ENCODE peak calls at places on chromosomes 12 and 14, in eight cellular contexts. S is HCT116, I is GM12878, Y is HepG2, C is SK-N-SH, M is H1, D is K562, V is SK-N-MC. A is an unnamed sample.

GRCh38 chr14:78519863-78520262 is 349.7 kb downstream of the NRXN3 start:
- DNase-seq in S (no peak), I (no peak), Y (peak), C (no peak), M (peak), D (peak), V (peak), A (peak)

GRCh38 chr12:78331764-78332163 is 501.1 kb downstream of the NAV3 start:
- DNase-seq in S (no peak), I (no peak), Y (peak), C (no peak), M (no peak), D (no peak), V (no peak), A (no peak)

GRCh38 chr12:77686760-77687159 is 143.9 kb upstream of the NAV3 start:
- DNase-seq in S (no peak), I (no peak), Y (no peak), C (no peak), M (no peak), D (no peak), V (peak), A (peak)

GRCh38 chr12:89185181-89185580 is 167.1 kb downstream of the DUSP6 start:
- DNase-seq in S (no peak), I (no peak), Y (no peak), C (no peak), M (no peak), D (no peak), V (no peak), A (no peak)

GRCh38 chr12:54463034-54463433 is 10.4 kb downstream of the GTSF1 start:
- DNase-seq in S (no peak), I (no peak), Y (no peak), C (no peak), M (no peak), D (peak), V (no peak), A (no peak)

GRCh38 chr12:55729592-55730446 is 1.0 kb upstream of the CD63 start:
- DNase-seq in S (peak), I (no peak), Y (peak), C (peak), M (no peak), D (peak), V (no peak), A (peak)

GRCh38 chr12:10663869-10664268 is 10.0 kb downstream of the STYK1 start:
- DNase-seq in S (no peak), I (no peak), Y (no peak), C (no peak), M (no peak), D (no peak), V (no peak), A (no peak)

GRCh38 chr12:14403711-14404164 is 38.3 kb downstream of the ATF7IP start:
- DNase-seq in S (no peak), I (peak), Y (no peak), C (peak), M (no peak), D (peak), V (peak), A (peak)

GRCh38 chr12:107287436-107288413 is 194.4 kb upstream of the CRY1 start:
- DNase-seq in S (no peak), I (no peak), Y (no peak), C (no peak), M (no peak), D (no peak), V (no peak), A (no peak)

GRCh38 chr12:52278530-52278929 is 4.1 kb downstream of the KRT86 start:
- DNase-seq in S (no peak), I (no peak), Y (no peak), C (no peak), M (no peak), D (no peak), V (no peak), A (no peak)

GRCh38 chr12:52280319-52280795 is 5.9 kb downstream of the KRT86 start:
- DNase-seq in S (peak), I (no peak), Y (peak), C (no peak), M (no peak), D (no peak), V (no peak), A (peak)

GRCh38 chr12:52277486-52278245 is 3.2 kb downstream of the KRT86 start:
- DNase-seq in S (no peak), I (no peak), Y (no peak), C (no peak), M (no peak), D (no peak), V (no peak), A (no peak)

GRCh38 chr12:52279683-52280318 is 5.4 kb downstream of the KRT86 start:
- DNase-seq in S (no peak), I (no peak), Y (no peak), C (no peak), M (no peak), D (no peak), V (no peak), A (no peak)

GRCh38 chr12:52278931-52279682 is 4.7 kb downstream of the KRT86 start:
- DNase-seq in S (peak), I (no peak), Y (peak), C (peak), M (peak), D (peak), V (no peak), A (peak)
- H3K9ac ChIP-seq in S (peak), I (no peak), Y (no peak), C (peak), M (no peak), D (no peak), V (no peak), A (no peak)

GRCh38 chr14:68871392-68871791 is 78.5 kb upstream of the ZFP36L1 start:
- DNase-seq in S (no peak), I (no peak), Y (no peak), C (no peak), M (no peak), D (no peak), V (no peak), A (no peak)
- TF ChIP-seq POLR2AphosphoS5 in S (no peak), I (no peak), Y (no peak), C (no peak), M (peak), D (no peak), V (no peak), A (no peak)

DNA sequence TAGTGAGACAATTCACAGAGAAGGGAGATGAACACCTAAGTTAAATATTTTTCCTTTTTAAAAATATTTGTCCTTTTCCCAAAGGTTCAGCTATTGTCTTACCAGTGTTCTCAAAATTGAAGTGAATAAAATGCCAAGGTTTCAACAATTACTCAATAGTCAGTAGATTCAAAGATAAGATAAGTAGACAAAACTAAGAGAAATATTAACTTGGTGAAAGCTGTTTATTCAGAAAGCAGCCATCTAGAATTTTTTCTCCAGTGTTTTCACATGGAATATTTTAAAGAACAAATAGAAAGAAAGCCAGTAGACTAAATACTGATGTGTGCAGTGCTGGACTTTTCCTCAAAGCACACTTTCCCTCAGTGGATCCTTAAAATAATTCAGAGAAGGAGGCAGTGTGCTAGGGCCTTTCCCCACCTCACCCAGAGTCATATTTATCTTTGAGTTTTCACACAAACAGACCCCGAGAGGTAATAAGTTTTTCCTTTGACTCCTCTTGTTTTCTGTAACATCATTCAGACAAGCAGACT is 144.5 kb upstream of the PLEKHG7 start:
- DNase-seq in S (no peak), I (no peak), Y (no peak), C (no peak), M (no peak), D (no peak), V (no peak), A (no peak)
- H3K9ac ChIP-seq in S (no peak), I (peak), Y (no peak), C (no peak), M (no peak), D (no peak), V (no peak), A (no peak)

DNA sequence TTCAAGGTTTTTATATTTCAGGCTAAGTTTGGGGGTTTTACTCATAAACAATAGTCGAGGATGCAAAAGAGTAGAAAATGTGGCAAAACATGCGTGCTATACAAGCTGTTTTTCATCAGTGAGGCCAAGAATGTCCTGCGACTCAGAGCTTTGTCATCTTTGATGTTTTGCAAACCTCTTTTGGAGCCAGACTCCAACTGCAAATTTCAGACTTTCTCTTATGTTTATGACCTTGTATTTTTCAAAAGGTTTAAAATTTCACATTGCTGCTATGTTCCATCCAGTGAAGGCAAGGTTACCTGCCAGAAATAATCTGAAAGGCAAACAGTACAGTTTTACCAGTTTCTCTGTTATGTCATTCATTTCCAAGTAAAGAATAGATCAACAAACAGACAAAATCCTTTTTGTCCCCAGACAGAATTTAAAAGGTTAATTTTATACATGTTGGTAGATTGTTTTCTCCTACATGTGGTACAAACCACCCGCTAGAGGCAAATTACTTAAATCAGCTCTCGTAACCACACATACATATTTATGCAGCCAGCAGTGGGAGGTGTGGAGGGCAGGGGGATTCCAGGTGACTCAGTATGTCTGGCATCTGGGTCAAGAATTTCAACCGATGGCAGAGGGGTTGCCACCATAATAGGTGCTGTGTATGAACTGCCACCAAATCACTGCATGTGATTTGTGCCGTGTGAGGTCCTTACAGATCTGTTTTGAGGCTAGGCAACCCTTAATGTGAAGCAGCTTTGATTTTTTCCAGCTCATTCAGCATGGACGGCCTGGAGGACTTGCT is 119.8 kb upstream of the CPM start:
- DNase-seq in S (peak), I (peak), Y (peak), C (no peak), M (peak), D (no peak), V (no peak), A (peak)
- TF ChIP-seq POLR2AphosphoS5 in S (no peak), I (no peak), Y (no peak), C (peak), M (no peak), D (no peak), V (no peak), A (no peak)

GRCh38 chr12:122528992-122529391 is 1.9 kb downstream of the KNTC1 start:
- DNase-seq in S (no peak), I (no peak), Y (no peak), C (no peak), M (no peak), D (no peak), V (no peak), A (no peak)

GRCh38 chr12:122523846-122524718 is 2.7 kb downstream of the RSRC2 start:
- DNase-seq in S (no peak), I (no peak), Y (no peak), C (no peak), M (no peak), D (no peak), V (no peak), A (no peak)

GRCh38 chr12:122526683-122527477 is at the start of the genes KNTC1 and RSRC2:
- DNase-seq in S (peak), I (peak), Y (peak), C (peak), M (peak), D (peak), V (peak), A (peak)

GRCh38 chr12:122527478-122527944 is 462 bp downstream of the KNTC1 start:
- DNase-seq in S (no peak), I (no peak), Y (no peak), C (peak), M (no peak), D (peak), V (no peak), A (peak)

DNA sequence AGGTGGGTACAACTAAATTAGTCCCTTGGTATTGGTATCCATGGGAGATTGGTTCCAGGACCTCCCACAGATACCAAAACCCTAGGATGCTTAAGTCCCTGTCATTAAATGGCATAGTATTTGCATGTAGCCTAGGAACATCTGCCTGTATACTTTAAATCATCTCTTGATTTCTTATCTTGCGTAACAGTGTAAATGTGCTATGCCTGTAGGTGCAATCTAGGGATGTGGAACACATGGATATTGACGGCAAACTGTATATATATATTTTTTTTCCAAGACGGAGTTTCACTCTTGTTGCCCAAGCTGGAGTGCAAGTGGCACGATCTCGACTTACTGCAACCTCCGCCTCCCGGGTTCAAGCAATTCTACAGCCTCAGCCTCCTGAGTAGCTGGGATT is 1.5 kb downstream of the KNTC1 start:
- DNase-seq in S (no peak), I (no peak), Y (no peak), C (no peak), M (no peak), D (no peak), V (no peak), A (no peak)
- H3K9ac ChIP-seq in S (peak), I (peak), Y (peak), C (peak), M (no peak), D (no peak), V (peak), A (no peak)

GRCh38 chr12:132866251-132866828 is 21.1 kb downstream of the CHFR start:
- DNase-seq in S (no peak), I (no peak), Y (peak), C (no peak), M (no peak), D (no peak), V (no peak), A (no peak)
- TF ChIP-seq POLR2AphosphoS5 in S (no peak), I (no peak), Y (no peak), C (no peak), M (no peak), D (no peak), V (no peak), A (no peak)

GRCh38 chr14:102096569-102097188 is 9.8 kb upstream of the HSP90AA1 start:
- DNase-seq in S (peak), I (no peak), Y (peak), C (peak), M (no peak), D (peak), V (no peak), A (peak)
- H3K9ac ChIP-seq in S (no peak), I (no peak), Y (no peak), C (no peak), M (no peak), D (peak), V (no peak), A (no peak)